ENCODE peak calls at places on chromosomes 12 and 14, in five cellular contexts. W, A, Z, H and I are unnamed samples.

GRCh38 chr12:13961983-13962382 is 19.4 kb downstream of the GRIN2B start:
- DNase-seq in A (no peak), H (no peak), Z (no peak), W (no peak), I (no peak)

GRCh38 chr12:78568326-78569020 is 296.1 kb upstream of the SYT1 start:
- DNase-seq in Z (no peak), A (no peak), W (no peak), H (no peak), I (no peak)

GRCh38 chr12:55723516-55724225 is 3.5 kb downstream of the RDH5 start:
- DNase-seq in H (no peak), A (no peak), Z (no peak), W (no peak), I (no peak)

GRCh38 chr12:132281021-132281420 is 48.4 kb downstream of the GALNT9 start:
- DNase-seq in Z (no peak), H (no peak), W (no peak), A (no peak), I (no peak)

GRCh38 chr14:75342762-75343599 is 64.4 kb downstream of the FOS start:
- DNase-seq in A (peak), H (no peak), W (no peak), Z (no peak), I (no peak)

GRCh38 chr12:45051490-45052105 is 699 bp upstream of the DBX2 start:
- DNase-seq in W (no peak), Z (no peak), A (no peak), H (peak), I (no peak)

GRCh38 chr12:100554608-100555077 is 18.8 kb upstream of the GAS2L3 start:
- DNase-seq in Z (peak), H (peak), W (peak), A (no peak), I (peak)

GRCh38 chr12:92096346-92097136 is 49.1 kb downstream of the BTG1 start:
- DNase-seq in A (no peak), Z (no peak), W (no peak), H (no peak), I (no peak)

DNA sequence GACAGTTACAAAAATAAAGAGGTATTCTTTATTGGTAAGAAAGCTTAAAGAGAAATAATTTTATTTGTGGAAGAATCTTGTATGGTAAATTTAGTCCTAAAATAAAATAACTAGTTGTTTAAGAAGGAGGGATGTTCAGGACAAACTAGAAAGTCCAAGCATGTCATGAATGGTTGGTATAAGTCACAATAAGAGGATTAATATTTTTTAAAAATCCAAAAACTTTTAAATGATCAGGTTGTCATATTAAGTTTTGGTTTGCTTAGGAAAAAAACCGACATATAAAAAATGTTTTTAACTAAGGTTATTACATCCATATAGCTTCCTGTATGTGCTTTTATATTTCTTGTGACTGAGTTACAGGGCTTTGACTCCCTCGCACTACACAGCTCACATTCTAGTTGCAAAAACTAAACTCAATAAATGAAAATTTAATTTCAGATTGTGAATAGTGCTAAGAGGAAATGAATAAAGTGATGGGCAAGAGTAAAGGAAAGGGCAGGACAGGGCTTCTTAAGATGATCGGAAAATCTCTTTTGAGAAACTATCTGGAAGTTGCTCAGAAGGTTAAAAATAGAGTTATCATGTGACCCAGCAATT is 80.7 kb upstream of the METAP2 start:
- DNase-seq in Z (no peak), W (peak), A (no peak), H (no peak), I (no peak)
- TF ChIP-seq ZBTB33 in Z (no peak), W (no peak), A (no peak), H (no peak), I (no peak)

GRCh38 chr12:130634866-130635265 is 81.2 kb downstream of the RIMBP2 start:
- DNase-seq in W (no peak), Z (no peak), A (no peak), H (no peak), I (no peak)
- TF ChIP-seq ZBTB33 in W (no peak), Z (no peak), A (no peak), H (no peak), I (no peak)

DNA sequence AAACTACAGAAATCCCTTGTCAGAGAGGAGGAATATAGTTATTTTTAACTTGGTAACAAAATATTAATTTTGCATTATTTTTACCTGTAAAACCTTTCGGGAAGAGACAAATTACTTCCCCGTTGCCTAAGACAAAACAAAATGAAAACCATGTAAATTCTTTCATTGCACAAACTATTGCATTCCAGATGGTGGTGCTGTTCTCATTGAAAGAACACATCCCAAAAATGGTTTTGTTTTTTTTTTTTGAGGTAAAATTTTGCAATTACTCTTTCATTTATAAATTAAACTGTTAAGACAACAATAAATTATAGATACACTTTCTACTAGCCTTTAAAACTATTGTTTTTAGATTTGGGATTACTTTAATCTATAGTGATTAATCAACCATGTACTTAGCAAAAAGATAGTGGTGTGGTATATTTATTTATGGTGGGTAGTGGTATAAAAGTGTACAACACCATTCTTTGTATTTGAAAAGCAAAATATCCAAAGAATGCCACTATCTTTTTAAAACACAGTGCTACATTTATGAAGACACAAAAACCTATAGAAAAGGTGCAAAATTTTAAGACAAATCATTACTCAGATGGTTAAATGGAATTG is 115.5 kb downstream of the SLC38A1 start:
- DNase-seq in W (peak), A (no peak), Z (peak), H (peak), I (no peak)
- TF ChIP-seq ZBTB33 in W (no peak), A (no peak), Z (no peak), H (no peak), I (no peak)

GRCh38 chr14:45140661-45141187 is 5.0 kb downstream of the FANCM start:
- DNase-seq in H (no peak), A (no peak), Z (no peak), W (no peak), I (no peak)

GRCh38 chr14:45144658-45145057 is 8.9 kb downstream of the FANCM start:
- DNase-seq in A (no peak), W (no peak), H (no peak), Z (no peak), I (no peak)

GRCh38 chr14:45150386-45150890 is 14.7 kb downstream of the FANCM start:
- DNase-seq in A (no peak), Z (no peak), W (no peak), H (no peak), I (no peak)

GRCh38 chr14:45149602-45150001 is 13.9 kb downstream of the FANCM start:
- DNase-seq in H (no peak), Z (no peak), W (no peak), A (no peak), I (no peak)

DNA sequence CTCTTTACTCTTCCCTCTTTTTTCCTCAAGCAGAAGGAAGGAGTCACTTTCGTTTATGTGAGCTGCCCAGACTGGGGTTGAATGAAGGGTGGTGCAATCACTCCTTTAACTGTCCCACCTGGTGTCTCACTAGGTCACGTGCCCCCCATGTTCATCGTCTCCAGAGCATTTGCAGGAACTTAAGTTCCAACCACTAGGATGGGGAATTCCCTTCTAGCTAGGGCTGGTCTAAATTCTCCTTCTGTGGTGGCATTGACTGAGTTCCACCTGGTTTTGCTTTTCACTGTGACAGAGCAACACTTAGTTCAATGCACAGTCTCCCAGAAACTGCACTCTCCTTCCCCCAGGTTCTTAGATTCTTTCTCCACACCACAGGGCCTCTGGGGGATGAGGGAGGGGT is 9.5 kb downstream of the FANCM start:
- DNase-seq in H (no peak), W (no peak), Z (no peak), A (no peak), I (no peak)
- TF ChIP-seq ZBTB33 in H (no peak), W (no peak), Z (no peak), A (no peak), I (no peak)

GRCh38 chr12:30064906-30065305 is 281.2 kb upstream of the TMTC1 start:
- DNase-seq in H (peak), Z (no peak), W (no peak), A (no peak), I (no peak)
- TF ChIP-seq ZBTB33 in H (no peak), Z (no peak), W (no peak), A (no peak), I (no peak)

GRCh38 chr14:102581193-102581592 is 11.3 kb upstream of the RCOR1 start:
- DNase-seq in A (no peak), H (no peak), W (no peak), Z (no peak), I (no peak)

GRCh38 chr14:102588821-102589220 is 3.6 kb upstream of the RCOR1 start:
- DNase-seq in Z (no peak), A (no peak), W (no peak), H (no peak), I (no peak)

GRCh38 chr14:102586420-102587119 is 5.9 kb upstream of the RCOR1 start:
- DNase-seq in Z (no peak), H (no peak), A (no peak), W (no peak), I (no peak)

GRCh38 chr14:102583726-102584125 is 8.7 kb upstream of the RCOR1 start:
- DNase-seq in A (no peak), Z (no peak), H (no peak), W (no peak), I (no peak)

GRCh38 chr14:102584871-102585869 is 7.3 kb upstream of the RCOR1 start:
- DNase-seq in Z (no peak), A (no peak), H (peak), W (no peak), I (peak)
- TF ChIP-seq ZBTB33 in Z (no peak), A (no peak), H (no peak), W (no peak), I (no peak)

DNA sequence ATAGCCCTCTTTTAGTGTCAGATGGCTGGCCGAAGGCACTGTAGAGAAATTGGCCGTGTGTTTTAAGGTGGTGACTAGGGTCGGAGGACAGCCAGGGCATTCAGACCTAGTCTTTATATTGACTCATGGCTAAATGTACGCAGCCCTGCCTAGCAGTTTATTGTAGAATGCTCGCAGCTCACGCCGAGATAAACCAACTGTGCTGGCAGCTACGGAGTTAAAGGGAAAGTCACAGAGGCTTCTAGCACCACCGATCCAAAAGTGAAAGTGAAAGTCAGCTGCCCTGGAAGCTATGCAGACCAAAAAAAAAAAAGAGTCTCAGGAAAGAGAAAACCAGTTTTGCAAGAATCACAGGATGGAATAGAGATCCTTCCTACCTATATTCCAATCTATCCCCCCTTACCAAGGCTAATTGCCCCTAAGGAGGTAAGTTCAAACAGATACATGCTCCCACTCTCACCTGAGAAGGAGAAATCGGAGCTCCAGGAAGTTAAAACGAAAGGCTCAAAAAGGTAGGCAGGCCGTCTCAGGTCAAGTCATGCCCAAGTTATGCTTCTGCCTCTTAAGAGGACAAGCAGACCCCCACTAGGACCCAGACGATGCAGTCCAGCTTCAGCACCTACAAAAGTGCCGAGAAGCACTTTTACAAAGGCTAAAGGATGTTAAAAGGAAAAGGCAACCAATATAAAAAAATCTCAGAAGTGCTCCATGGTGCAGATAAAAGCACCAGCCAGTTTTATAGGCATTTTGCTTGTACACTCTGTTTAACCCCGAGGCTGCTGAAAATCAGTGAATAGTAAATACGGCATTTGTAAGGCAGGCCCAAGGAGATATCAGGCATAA is 24.8 kb downstream of the KLRK1 start:
- DNase-seq in A (peak), H (peak), W (peak), Z (peak), I (peak)
- TF ChIP-seq ZBTB33 in A (no peak), H (no peak), W (no peak), Z (no peak), I (no peak)

DNA sequence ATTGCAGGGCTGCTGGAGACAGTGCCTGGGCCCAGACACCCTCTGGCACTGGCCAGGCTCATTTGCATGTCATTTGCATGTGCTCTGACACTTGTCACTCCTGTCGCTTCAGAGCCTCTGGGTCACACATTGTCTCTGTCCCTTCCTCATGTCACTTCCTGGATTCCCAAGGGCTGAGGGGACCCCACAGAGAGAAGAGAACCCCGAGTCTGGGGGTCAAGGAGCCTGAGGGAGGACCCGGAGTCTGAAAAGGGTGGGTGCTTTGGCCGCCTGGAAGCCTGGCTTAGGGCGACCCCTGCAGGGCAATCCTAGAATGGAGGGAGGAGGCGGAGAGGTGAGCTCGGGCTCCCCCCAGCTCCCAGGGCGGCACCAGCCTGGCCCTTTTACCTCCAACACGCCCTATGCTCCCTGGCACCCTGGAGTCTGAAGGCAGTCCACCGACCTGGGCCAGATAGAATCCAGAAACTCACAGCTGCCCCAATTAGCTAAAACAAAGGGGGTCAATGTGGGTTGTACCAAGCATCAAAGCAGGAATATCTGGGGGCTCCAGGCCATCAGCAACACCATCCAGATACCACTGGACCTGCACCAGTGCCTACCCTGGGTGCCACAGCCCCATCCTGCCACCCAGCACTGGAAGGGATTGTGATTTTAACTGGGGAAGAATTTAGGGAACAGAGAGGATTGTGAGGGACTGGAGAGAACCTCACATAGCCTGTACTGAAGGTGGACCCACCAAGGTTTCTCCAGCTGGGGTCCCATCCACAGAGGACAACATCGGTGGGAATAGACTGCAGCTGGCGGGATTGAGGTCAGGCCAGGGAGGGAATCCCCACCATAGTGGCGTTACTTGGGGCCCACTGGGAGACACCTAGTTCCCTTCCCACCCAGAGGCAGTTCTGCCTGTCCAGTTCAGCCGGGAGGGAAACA is 21.8 kb upstream of the KRT78 start:
- DNase-seq in A (no peak), H (peak), Z (peak), W (no peak), I (peak)
- TF ChIP-seq ZBTB33 in A (no peak), H (no peak), Z (no peak), W (no peak), I (no peak)

GRCh38 chr14:65860956-65861631 is 448.6 kb downstream of the FUT8 start:
- DNase-seq in A (no peak), W (no peak), H (no peak), Z (no peak), I (no peak)
- TF ChIP-seq ZBTB33 in A (no peak), W (no peak), H (no peak), Z (no peak), I (no peak)